ENCODE peak calls at places on chromosomes 11 and 22, in six cellular contexts. One of them, this sample, is unnamed.

GRCh38 chr11:77140231-77140959 is 12.3 kb downstream of the MYO7A start:
- DNase-seq in activated T-helper 9 cell treated with anti-CD3 and anti-CD28 coated beads, Interleukin-2, amount 50 U/mL, for 16 hours: no peak
- DNase-seq in endothelial cell of umbilical vein: peak
- DNase-seq in endothelial cell: peak
- DNase-seq in HTR-8/SVneo: peak
- DNase-seq in anterior cingulate cortex: no peak
- DNase-seq in this sample: peak

GRCh38 chr22:30228509-30229359 is 17.8 kb downstream of the LIF start:
- DNase-seq in endothelial cell of umbilical vein: no peak
- DNase-seq in endothelial cell: no peak
- DNase-seq in anterior cingulate cortex: no peak
- DNase-seq in HTR-8/SVneo: no peak
- DNase-seq in activated T-helper 9 cell treated with anti-CD3 and anti-CD28 coated beads, Interleukin-2, amount 50 U/mL, for 16 hours: no peak
- DNase-seq in this sample: no peak

GRCh38 chr11:46369458-46370152 is 11.9 kb upstream of the MDK start:
- DNase-seq in activated T-helper 9 cell treated with anti-CD3 and anti-CD28 coated beads, Interleukin-2, amount 50 U/mL, for 16 hours: peak
- DNase-seq in anterior cingulate cortex: no peak
- DNase-seq in HTR-8/SVneo: peak
- DNase-seq in endothelial cell: peak
- DNase-seq in endothelial cell of umbilical vein: peak
- DNase-seq in this sample: peak

GRCh38 chr11:39570526-39570925 is 1888.9 kb downstream of the LRRC4C start:
- DNase-seq in endothelial cell: no peak
- DNase-seq in activated T-helper 9 cell treated with anti-CD3 and anti-CD28 coated beads, Interleukin-2, amount 50 U/mL, for 16 hours: no peak
- DNase-seq in HTR-8/SVneo: no peak
- DNase-seq in anterior cingulate cortex: no peak
- DNase-seq in endothelial cell of umbilical vein: no peak
- DNase-seq in this sample: no peak

GRCh38 chr22:37940698-37941376 is 12.6 kb downstream of the C22orf23 start:
- DNase-seq in anterior cingulate cortex: no peak
- DNase-seq in activated T-helper 9 cell treated with anti-CD3 and anti-CD28 coated beads, Interleukin-2, amount 50 U/mL, for 16 hours: no peak
- DNase-seq in endothelial cell: no peak
- DNase-seq in HTR-8/SVneo: no peak
- DNase-seq in endothelial cell of umbilical vein: no peak
- DNase-seq in this sample: no peak

GRCh38 chr11:25211635-25212251 is 714.9 kb downstream of the LUZP2 start:
- DNase-seq in endothelial cell: no peak
- DNase-seq in activated T-helper 9 cell treated with anti-CD3 and anti-CD28 coated beads, Interleukin-2, amount 50 U/mL, for 16 hours: no peak
- DNase-seq in endothelial cell of umbilical vein: no peak
- DNase-seq in HTR-8/SVneo: no peak
- DNase-seq in anterior cingulate cortex: no peak
- DNase-seq in this sample: no peak

GRCh38 chr11:130979386-130979972 is 63.2 kb upstream of the SNX19 start:
- DNase-seq in HTR-8/SVneo: no peak
- DNase-seq in endothelial cell: peak
- DNase-seq in activated T-helper 9 cell treated with anti-CD3 and anti-CD28 coated beads, Interleukin-2, amount 50 U/mL, for 16 hours: no peak
- DNase-seq in endothelial cell of umbilical vein: peak
- DNase-seq in anterior cingulate cortex: no peak
- DNase-seq in this sample: peak

GRCh38 chr22:23509571-23510302 is 70.4 kb downstream of the IGLL1 start:
- DNase-seq in activated T-helper 9 cell treated with anti-CD3 and anti-CD28 coated beads, Interleukin-2, amount 50 U/mL, for 16 hours: no peak
- DNase-seq in endothelial cell: no peak
- DNase-seq in HTR-8/SVneo: no peak
- DNase-seq in anterior cingulate cortex: no peak
- DNase-seq in endothelial cell of umbilical vein: peak
- DNase-seq in this sample: peak

GRCh38 chr11:32081129-32081641 is 9.7 kb upstream of the RCN1 start:
- DNase-seq in HTR-8/SVneo: no peak
- DNase-seq in anterior cingulate cortex: no peak
- DNase-seq in endothelial cell of umbilical vein: no peak
- DNase-seq in endothelial cell: no peak
- DNase-seq in activated T-helper 9 cell treated with anti-CD3 and anti-CD28 coated beads, Interleukin-2, amount 50 U/mL, for 16 hours: no peak
- DNase-seq in this sample: no peak

GRCh38 chr11:108223449-108224149 is 732 bp downstream of the ATM start:
- DNase-seq in HTR-8/SVneo: no peak
- DNase-seq in endothelial cell: no peak
- DNase-seq in activated T-helper 9 cell treated with anti-CD3 and anti-CD28 coated beads, Interleukin-2, amount 50 U/mL, for 16 hours: peak
- DNase-seq in anterior cingulate cortex: no peak
- DNase-seq in endothelial cell of umbilical vein: no peak
- DNase-seq in this sample: no peak

GRCh38 chr11:72012897-72013721 is 14.4 kb downstream of the IL18BP start:
- DNase-seq in endothelial cell of umbilical vein: no peak
- DNase-seq in anterior cingulate cortex: peak
- DNase-seq in activated T-helper 9 cell treated with anti-CD3 and anti-CD28 coated beads, Interleukin-2, amount 50 U/mL, for 16 hours: no peak
- DNase-seq in endothelial cell: no peak
- DNase-seq in HTR-8/SVneo: no peak
- DNase-seq in this sample: no peak